ENCODE peak calls at places on chromosomes 16 and 17, in five cellular contexts. G is AG08395, O is A549, H is T follicular helper cell, U is activated T-cell treated with anti-CD3 and anti-CD28 coated beads for 24 hours. X is an unnamed sample.

GRCh38 chr16:79437764-79438728 is 162.5 kb downstream of the MAF start:
- DNase-seq in H (no peak), U (no peak), O (no peak), G (no peak), X (no peak)

GRCh38 chr17:27216836-27217235 is 77.1 kb upstream of the WSB1 start:
- DNase-seq in H (no peak), U (no peak), G (no peak), O (no peak), X (no peak)

GRCh38 chr17:72618018-72618509 is 474.4 kb downstream of the SLC39A11 start:
- DNase-seq in U (no peak), O (peak; percentile 43), G (peak; percentile 38), H (no peak), X (no peak)

GRCh38 chr17:37088459-37088858 is 139.7 kb downstream of the AATF start:
- DNase-seq in H (no peak), O (no peak), G (no peak), U (no peak), X (no peak)

GRCh38 chr16:11053916-11054460 is 109.6 kb downstream of the CLEC16A start:
- DNase-seq in O (no peak), G (no peak), U (no peak), H (no peak), X (no peak)

GRCh38 chr17:57370051-57370581 is 113.8 kb downstream of the MSI2 start:
- DNase-seq in U (no peak), O (peak; percentile 91), H (no peak), G (peak; percentile 64), X (no peak)

GRCh38 chr17:68847711-68848110 is 107.5 kb downstream of the ABCA8 start:
- DNase-seq in G (no peak), H (no peak), U (no peak), O (no peak), X (no peak)

GRCh38 chr17:59038734-59039133 is 67.9 kb downstream of the TRIM37 start:
- DNase-seq in U (no peak), H (no peak), O (no peak), G (no peak), X (no peak)

GRCh38 chr17:32755045-32755805 is 121.7 kb downstream of the MYO1D start:
- DNase-seq in H (no peak), O (peak; percentile 78), U (no peak), G (peak; percentile 75), X (peak; percentile 38)

GRCh38 chr17:62912363-62912762 is 53.7 kb upstream of the TANC2 start:
- DNase-seq in H (no peak), O (no peak), U (no peak), G (no peak), X (no peak)

GRCh38 chr17:49910094-49910857 is 58.7 kb upstream of the DLX4 start:
- DNase-seq in H (no peak), O (peak; percentile 39), U (peak; percentile 11), G (no peak), X (no peak)

GRCh38 chr17:18968945-18969887 is 17.3 kb downstream of the SLC5A10 start:
- DNase-seq in H (no peak), O (peak; percentile 58), U (no peak), G (peak; percentile 36), X (no peak)

GRCh38 chr17:65799454-65799853 is 238.0 kb upstream of the AXIN2 start:
- DNase-seq in O (no peak), G (no peak), H (no peak), U (no peak), X (no peak)

GRCh38 chr16:11583889-11584565 is 2.7 kb downstream of the LITAF start:
- DNase-seq in U (no peak), G (no peak), O (peak; percentile 69), H (no peak), X (no peak)

GRCh38 chr16:84726079-84726669 is 26.4 kb downstream of the USP10 start:
- DNase-seq in U (peak; percentile 68), G (peak; percentile 74), O (peak; percentile 85), H (peak; percentile 77), X (peak; percentile 64)

GRCh38 chr16:53949716-53950410 is 245.9 kb downstream of the FTO start:
- DNase-seq in H (no peak), O (no peak), G (no peak), U (no peak), X (no peak)

GRCh38 chr16:9195301-9195700 is 103.9 kb downstream of the HAPSTR1 start:
- DNase-seq in G (no peak), U (no peak), O (no peak), H (no peak), X (no peak)

GRCh38 chr17:79714746-79715145 is 16.0 kb upstream of the ENPP7 start:
- DNase-seq in H (no peak), G (no peak), U (no peak), O (no peak), X (no peak)

GRCh38 chr17:2418572-2418971 is 17.7 kb upstream of the MNT start:
- DNase-seq in G (no peak), O (no peak), H (no peak), U (no peak), X (no peak)

GRCh38 chr16:57060323-57061083 is 31.9 kb upstream of the CPNE2 start:
- DNase-seq in G (peak; percentile 28), O (no peak), H (no peak), U (no peak), X (no peak)

GRCh38 chr16:47142469-47143328 is 1.0 kb downstream of the NETO2 start:
- DNase-seq in H (no peak), U (peak; percentile 4), G (peak; percentile 20), O (peak; percentile 36), X (no peak)

GRCh38 chr17:44467108-44467507 is 36.1 kb downstream of the GPATCH8 start:
- DNase-seq in G (no peak), O (no peak), H (no peak), U (no peak), X (no peak)

GRCh38 chr16:10606607-10607006 is 26.2 kb upstream of the EMP2 start:
- DNase-seq in G (no peak), H (no peak), O (no peak), U (no peak), X (no peak)

GRCh38 chr17:62105861-62106260 is 40.8 kb upstream of the MED13 start:
- DNase-seq in O (no peak), H (no peak), U (no peak), G (no peak), X (no peak)

GRCh38 chr17:66214893-66215528 is 14.2 kb downstream of the APOH start:
- DNase-seq in O (no peak), G (no peak), H (no peak), U (no peak), X (no peak)

GRCh38 chr16:65315004-65315398 is 193.1 kb upstream of the CDH11 start:
- DNase-seq in G (no peak), O (no peak), U (no peak), H (no peak), X (no peak)

GRCh38 chr16:74673876-74674275 is 7.2 kb upstream of the RFWD3 start:
- DNase-seq in O (no peak), G (no peak), H (no peak), U (no peak), X (no peak)

GRCh38 chr16:30998852-30999761 is 11.3 kb downstream of the STX1B start:
- DNase-seq in G (no peak), H (no peak), U (no peak), O (no peak), X (no peak)

GRCh38 chr16:70258065-70258464 is 6.3 kb upstream of the EXOSC6 start:
- DNase-seq in O (no peak), H (no peak), U (no peak), G (no peak), X (no peak)

GRCh38 chr17:8066841-8067775 is 20.4 kb downstream of the ALOX12B start:
- DNase-seq in O (no peak), U (no peak), H (no peak), G (no peak), X (no peak)

GRCh38 chr16:62225675-62226074 is 189.4 kb upstream of the CDH8 start:
- DNase-seq in G (no peak), U (no peak), O (peak; percentile 89), H (no peak), X (no peak)

GRCh38 chr17:58527306-58527705 is 12.9 kb upstream of the MTMR4 start:
- DNase-seq in H (no peak), G (no peak), U (no peak), O (no peak), X (no peak)

GRCh38 chr17:48155889-48156670 is 48.5 kb downstream of the SNX11 start:
- DNase-seq in G (no peak), H (no peak), O (no peak), U (no peak), X (no peak)

GRCh38 chr17:59093145-59093701 is 13.5 kb downstream of the TRIM37 start:
- DNase-seq in O (no peak), G (peak; percentile 1), H (no peak), U (no peak), X (no peak)

GRCh38 chr16:57113042-57113453 is 20.7 kb downstream of the CPNE2 start:
- DNase-seq in G (peak; percentile 51), U (no peak), H (no peak), O (no peak), X (no peak)

GRCh38 chr17:7444682-7445010 is 215 bp upstream of the CHRNB1 start:
- DNase-seq in U (no peak), G (no peak), O (no peak), H (no peak), X (no peak)

GRCh38 chr16:11570258-11570657 is 16.5 kb downstream of the LITAF start:
- DNase-seq in H (no peak), O (no peak), U (no peak), G (no peak), X (no peak)

GRCh38 chr17:79622776-79623175 is 11.9 kb upstream of the RBFOX3 start:
- DNase-seq in O (no peak), U (no peak), H (no peak), G (no peak), X (no peak)

GRCh38 chr16:27228621-27229501 is 25.5 kb downstream of the KDM8 start:
- DNase-seq in O (no peak), H (no peak), G (no peak), U (no peak), X (no peak)

X was measured in GM04504.